ENCODE peak calls at places on chromosomes 3 and 15, in six cellular contexts. W is GM23248, S is HCT116, Y is DND-41, G is mesenchymal stem cell, A is neural progenitor cell. T is an unnamed sample. For H3K27me3, the result is how much of the 10 kb centered on the place peaks cover.

GRCh38 chr3:118760611-118761606 is 273.7 kb downstream of the IGSF11 start:
- DNase-seq in W (no peak), S (no peak), Y (no peak), G (no peak), A (peak), T (no peak)

GRCh38 chr3:140019946-140020345 is 85.0 kb downstream of the CLSTN2 start:
- DNase-seq in W (no peak), S (no peak), Y (no peak), G (no peak), A (no peak), T (no peak)

GRCh38 chr3:25897019-25897418 is 107.1 kb downstream of the OXSM start:
- DNase-seq in W (peak), S (peak), Y (no peak), G (peak), A (peak), T (peak)

GRCh38 chr3:39260318-39260717 is 19.5 kb downstream of the CX3CR1 start:
- DNase-seq in W (no peak), S (no peak), Y (no peak), G (no peak), A (no peak), T (no peak)

GRCh38 chr3:136957751-136958288 is at the start of gene IL20RB:
- DNase-seq in W (peak), S (peak), Y (no peak), G (peak), A (peak), T (peak)

GRCh38 chr3:151976211-151977050 is 103.0 kb downstream of the SUCNR1 start:
- DNase-seq in W (peak), S (peak), Y (no peak), G (peak), A (no peak), T (peak)

GRCh38 chr3:8343058-8343457 is 158.6 kb upstream of the LMCD1 start:
- DNase-seq in W (no peak), S (no peak), Y (no peak), G (no peak), A (no peak), T (no peak)

GRCh38 chr3:46361408-46362283 is 7.7 kb downstream of the CCR2 start:
- DNase-seq in W (peak), S (no peak), Y (no peak), G (peak), A (no peak), T (peak)

GRCh38 chr15:34271493-34271892 is 46.7 kb downstream of the EMC4 start:
- DNase-seq in W (peak), S (no peak), Y (no peak), G (peak), A (no peak), T (peak)

GRCh38 chr15:35320158-35320780 is 225.7 kb downstream of the DPH6 start:
- DNase-seq in W (no peak), S (no peak), Y (no peak), G (no peak), A (no peak), T (no peak)

GRCh38 chr15:88334436-88334835 is 77.9 kb upstream of the NTRK3 start:
- DNase-seq in W (peak), S (no peak), Y (no peak), G (no peak), A (no peak), T (peak)

GRCh38 chr3:79012530-79012913 is 755.3 kb downstream of the ROBO1 start:
- DNase-seq in W (no peak), S (no peak), Y (no peak), G (no peak), A (no peak), T (no peak)

GRCh38 chr15:90618330-90619136 is 88.8 kb downstream of the CRTC3 start:
- DNase-seq in W (peak), S (no peak), Y (no peak), G (no peak), A (no peak), T (peak)

GRCh38 chr3:167823738-167824137 is 88.2 kb downstream of the SERPINI1 start:
- DNase-seq in W (no peak), S (no peak), Y (no peak), G (no peak), A (no peak), T (no peak)

GRCh38 chr3:138862531-138862923 is 27.8 kb upstream of the PIK3CB start:
- DNase-seq in W (peak), S (peak), Y (no peak), G (no peak), A (peak), T (no peak)

GRCh38 chr3:138861755-138862333 is 27.1 kb upstream of the PIK3CB start:
- DNase-seq in W (peak), S (peak), Y (no peak), G (peak), A (peak), T (no peak)

GRCh38 chr3:138863776-138864113 is 29.0 kb upstream of the PIK3CB start:
- DNase-seq in W (no peak), S (no peak), Y (no peak), G (no peak), A (no peak), T (no peak)

GRCh38 chr3:138867996-138868395 is 33.3 kb upstream of the PIK3CB start:
- DNase-seq in W (no peak), S (no peak), Y (no peak), G (no peak), A (no peak), T (no peak)

GRCh38 chr3:138862924-138863775 is 28.4 kb upstream of the PIK3CB start:
- DNase-seq in W (peak), S (peak), Y (no peak), G (peak), A (no peak), T (peak)
- H3K9ac ChIP-seq in W (peak), S (peak), Y (no peak), G (peak), A (no peak), T (no peak)

DNA sequence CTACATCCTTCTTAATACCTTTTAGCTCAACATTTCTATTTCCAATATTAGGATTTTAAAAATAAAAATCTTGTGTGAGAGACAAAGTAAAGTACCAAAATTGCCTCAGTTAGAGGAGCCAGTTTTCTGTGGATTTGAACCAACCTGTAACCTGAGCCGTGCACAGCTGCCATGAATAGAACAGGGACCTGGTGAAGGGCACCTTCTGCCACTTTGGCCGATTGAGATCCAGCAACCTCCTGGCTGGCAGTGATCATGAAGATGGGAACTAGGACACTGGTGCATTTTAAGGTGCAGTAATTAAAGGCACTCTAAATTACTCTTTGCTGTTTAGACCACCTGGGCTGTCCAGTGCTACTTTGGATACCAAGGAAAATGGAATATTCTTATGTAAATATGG is 34.3 kb upstream of the TRAK1 start:
- DNase-seq in W (no peak), S (no peak), Y (no peak), G (no peak), A (no peak), T (no peak)
- H3K4me3 ChIP-seq in W (no peak), S (no peak), Y (no peak), G (no peak), A (no peak), T (no peak)

GRCh38 chr15:80265021-80265420 is 13.0 kb upstream of the CTXND1 start:
- DNase-seq in W (peak), S (no peak), Y (no peak), G (no peak), A (no peak), T (no peak)

GRCh38 chr15:80268101-80268500 is 16.1 kb upstream of the CTXND1 start:
- DNase-seq in W (no peak), S (no peak), Y (no peak), G (no peak), A (no peak), T (no peak)

GRCh38 chr15:80266745-80267144 is 14.7 kb upstream of the CTXND1 start:
- DNase-seq in W (no peak), S (no peak), Y (no peak), G (no peak), A (no peak), T (no peak)

GRCh38 chr15:80264031-80264430 is 12.0 kb upstream of the CTXND1 start:
- DNase-seq in W (peak), S (no peak), Y (no peak), G (peak), A (peak), T (peak)

DNA sequence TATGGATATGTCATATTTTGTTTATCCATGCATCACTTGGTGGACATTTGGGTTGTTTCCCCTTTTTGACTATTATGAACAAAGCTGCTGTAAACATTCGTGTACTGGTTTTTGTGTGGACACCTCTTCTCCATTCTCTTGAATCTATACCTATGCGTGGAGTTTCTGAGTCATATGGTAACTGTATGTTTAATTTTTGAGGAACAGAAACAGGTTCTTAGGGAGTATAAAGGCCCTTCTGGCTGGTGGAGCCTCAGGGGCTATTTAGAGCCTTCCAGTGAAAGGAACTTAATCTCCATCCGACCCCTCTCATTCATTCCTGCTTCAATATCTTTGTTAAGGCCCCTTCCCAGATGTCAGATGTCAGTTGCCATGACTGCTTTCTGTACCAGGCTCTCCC is 14.1 kb upstream of the CTXND1 start:
- DNase-seq in W (no peak), S (no peak), Y (no peak), G (no peak), A (no peak), T (no peak)
- H3K27me3 ChIP-seq in W (under half), S (half or more), Y (under half), G (half or more), A (half or more), T (half or more)

GRCh38 chr3:112855883-112856282 is 9.2 kb upstream of the CD200R1L start:
- DNase-seq in W (no peak), S (no peak), Y (no peak), G (no peak), A (no peak), T (no peak)
- H3K9ac ChIP-seq in W (no peak), S (no peak), Y (no peak), G (no peak), A (no peak), T (no peak)

GRCh38 chr3:121836069-121836468 is 1.1 kb downstream of the EAF2 start:
- DNase-seq in W (no peak), S (no peak), Y (no peak), G (no peak), A (no peak), T (no peak)
- H3K4me3 ChIP-seq in W (peak), S (peak), Y (peak), G (no peak), A (no peak), T (no peak)

GRCh38 chr3:198080521-198081384 is 120.7 kb downstream of the LMLN start:
- DNase-seq in W (peak), S (peak), Y (peak), G (peak), A (peak), T (peak)
- H3K27me3 ChIP-seq in W (half or more), S (under half), Y (under half), G (half or more), A (half or more), T (half or more)

GRCh38 chr15:85688703-85689102 is 106.0 kb downstream of the KLHL25 start:
- DNase-seq in W (no peak), S (no peak), Y (no peak), G (no peak), A (no peak), T (no peak)
- H3K9ac ChIP-seq in W (peak), S (no peak), Y (peak), G (peak), A (no peak), T (peak)

GRCh38 chr3:169664034-169664820 is 715 bp upstream of the MECOM start:
- DNase-seq in W (no peak), S (no peak), Y (no peak), G (no peak), A (peak), T (peak)
- H3K4me3 ChIP-seq in W (no peak), S (peak), Y (no peak), G (peak), A (peak), T (no peak)

T was measured in adipocyte.